ENCODE peak calls at places on chromosomes 4 and X, in four cellular contexts. F is activated T-cell treated with anti-CD3 and anti-CD28 coated beads, Interleukin-2, amount 50 U/mL, for 72 hours; C is stimulated activated CD4-positive, alpha-beta T cell treated with anti-CD3 and anti-CD28 coated beads, Interleukin-2, amount 100 ng/mL, for 48 hours; Y is stimulated activated effector memory CD8-positive, alpha-beta T cell treated with anti-CD3 and anti-CD28 coated beads, Interleukin-12 subunit alpha, Interleukin-12 subunit beta, amount 100 ng/mL, for 72 hours. A is an unnamed sample.

GRCh38 chr4:189917161-189917891 is 23.3 kb upstream of the FRG1 start:
- DNase-seq in F (no peak), C (no peak), Y (no peak), A (no peak)

GRCh38 chr4:105145059-105145912 is 1.4 kb upstream of the TET2 start:
- DNase-seq in F (no peak), C (peak; percentile 5), Y (no peak), A (no peak)

GRCh38 chrX:96713303-96713702 is 28.7 kb downstream of the DIAPH2 start:
- DNase-seq in F (no peak), C (no peak), Y (no peak), A (no peak)

GRCh38 chrX:68999351-68999750 is 165.9 kb downstream of the PJA1 start:
- DNase-seq in F (no peak), C (no peak), Y (no peak), A (no peak)

GRCh38 chr4:99102634-99103033 is 14.0 kb upstream of the ADH5 start:
- DNase-seq in F (no peak), C (no peak), Y (no peak), A (no peak)

GRCh38 chr4:5435201-5435600 is 273.2 kb downstream of the EVC2 start:
- DNase-seq in F (no peak), C (no peak), Y (no peak), A (no peak)

GRCh38 chrX:17328837-17329236 is 46.2 kb upstream of the NHS start:
- DNase-seq in F (no peak), C (no peak), Y (no peak), A (no peak)

GRCh38 chrX:482192-482701 is 95.5 kb upstream of the PPP2R3B start:
- DNase-seq in F (no peak), C (no peak), Y (no peak), A (no peak)

GRCh38 chr4:3451956-3452355 is 10.2 kb downstream of the HGFAC start:
- DNase-seq in F (no peak), C (no peak), Y (no peak), A (no peak)

GRCh38 chr4:7381890-7382633 is 52.7 kb downstream of the PSAPL1 start:
- DNase-seq in F (no peak), C (no peak), Y (no peak), A (no peak)

GRCh38 chr4:99723555-99724450 is 66.2 kb upstream of the C4orf54 start:
- DNase-seq in F (peak; percentile 11), C (peak; percentile 5), Y (no peak), A (no peak)

GRCh38 chr4:7013171-7013570 is 30.0 kb upstream of the TADA2B start:
- DNase-seq in F (no peak), C (no peak), Y (no peak), A (no peak)

GRCh38 chrX:53831662-53832635 is 145.4 kb upstream of the HUWE1 start:
- DNase-seq in F (peak; percentile 45), C (peak; percentile 24), Y (peak; percentile 7), A (peak; percentile 36)

GRCh38 chr4:158008551-158009218 is 164.1 kb downstream of the GASK1B start:
- DNase-seq in F (no peak), C (no peak), Y (no peak), A (no peak)

GRCh38 chr4:46123872-46124755 is at the start of gene GABRG1:
- DNase-seq in F (no peak), C (no peak), Y (no peak), A (no peak)

GRCh38 chrX:18119856-18120255 is 100.8 kb downstream of the BEND2 start:
- DNase-seq in F (no peak), C (no peak), Y (no peak), A (no peak)

GRCh38 chr4:38759790-38760122 is 23.0 kb downstream of the TLR10 start:
- DNase-seq in F (no peak), C (no peak), Y (no peak), A (no peak)

GRCh38 chr4:15958562-15958961 is 4.4 kb downstream of the FGFBP2 start:
- DNase-seq in F (no peak), C (no peak), Y (no peak), A (peak; percentile 32)

GRCh38 chrX:46903458-46904242 is 8.6 kb upstream of the JADE3 start:
- DNase-seq in F (peak; percentile 63), C (peak; percentile 44), Y (peak; percentile 20), A (peak; percentile 52)

GRCh38 chrX:112785323-112785722 is 55.3 kb downstream of the AMOT start:
- DNase-seq in F (no peak), C (no peak), Y (no peak), A (no peak)

GRCh38 chr4:43496188-43496587 is 603.7 kb downstream of the GRXCR1 start:
- DNase-seq in F (no peak), C (no peak), Y (no peak), A (no peak)